ENCODE peak calls at places on chromosomes 4 and X, in five cellular contexts. One of them, this sample, is unnamed.

GRCh38 chr4:5374577-5374976 is 323.3 kb downstream of the STK32B start:
- DNase-seq in NCI-H82: no peak
- DNase-seq in Ammon's horn: no peak
- DNase-seq in aorta: no peak
- DNase-seq in cardiac muscle cell: no peak
- DNase-seq in this sample: no peak

GRCh38 chrX:96576358-96576757 is 108.3 kb upstream of the DIAPH2 start:
- DNase-seq in Ammon's horn: no peak
- DNase-seq in NCI-H82: no peak
- DNase-seq in aorta: no peak
- DNase-seq in cardiac muscle cell: no peak
- DNase-seq in this sample: no peak

GRCh38 chr4:105139646-105140045 is 7.0 kb upstream of the TET2 start:
- DNase-seq in cardiac muscle cell: no peak
- DNase-seq in NCI-H82: no peak
- DNase-seq in aorta: no peak
- DNase-seq in Ammon's horn: no peak
- DNase-seq in this sample: no peak

GRCh38 chr4:788636-789297 is 37.2 kb downstream of the CPLX1 start:
- DNase-seq in NCI-H82: no peak
- DNase-seq in cardiac muscle cell: no peak
- DNase-seq in Ammon's horn: no peak
- DNase-seq in aorta: peak
- DNase-seq in this sample: no peak

GRCh38 chrX:86263526-86263925 is 115.3 kb downstream of the DACH2 start:
- DNase-seq in NCI-H82: no peak
- DNase-seq in aorta: no peak
- DNase-seq in cardiac muscle cell: no peak
- DNase-seq in Ammon's horn: no peak
- DNase-seq in this sample: no peak

GRCh38 chr4:137677851-137678250 is 145.6 kb upstream of the PCDH18 start:
- DNase-seq in cardiac muscle cell: no peak
- DNase-seq in Ammon's horn: no peak
- DNase-seq in aorta: no peak
- DNase-seq in NCI-H82: no peak
- DNase-seq in this sample: no peak

GRCh38 chrX:136731207-136731782 is 49.4 kb downstream of the ARHGEF6 start:
- DNase-seq in Ammon's horn: no peak
- DNase-seq in cardiac muscle cell: no peak
- DNase-seq in NCI-H82: no peak
- DNase-seq in aorta: no peak
- DNase-seq in this sample: no peak

GRCh38 chr4:168437192-168437938 is 42.9 kb downstream of the DDX60L start:
- DNase-seq in NCI-H82: no peak
- DNase-seq in Ammon's horn: no peak
- DNase-seq in aorta: no peak
- DNase-seq in cardiac muscle cell: no peak
- DNase-seq in this sample: no peak

GRCh38 chr4:1505511-1506451 is 99.5 kb upstream of the NKX1-1 start:
- DNase-seq in aorta: no peak
- DNase-seq in cardiac muscle cell: no peak
- DNase-seq in Ammon's horn: no peak
- DNase-seq in NCI-H82: no peak
- DNase-seq in this sample: no peak

GRCh38 chr4:8427761-8428287 is 12.7 kb downstream of the ACOX3 start:
- DNase-seq in cardiac muscle cell: peak
- DNase-seq in NCI-H82: peak
- DNase-seq in Ammon's horn: peak
- DNase-seq in aorta: peak
- DNase-seq in this sample: no peak

GRCh38 chr4:36332023-36332781 is 50.8 kb downstream of the DTHD1 start:
- DNase-seq in Ammon's horn: peak
- DNase-seq in aorta: no peak
- DNase-seq in cardiac muscle cell: no peak
- DNase-seq in NCI-H82: no peak
- DNase-seq in this sample: peak

GRCh38 chr4:139794158-139794954 is 128.7 kb downstream of the MGST2 start:
- DNase-seq in aorta: no peak
- DNase-seq in Ammon's horn: no peak
- DNase-seq in NCI-H82: no peak
- DNase-seq in cardiac muscle cell: no peak
- DNase-seq in this sample: no peak

GRCh38 chrX:118286066-118286758 is 59.7 kb upstream of the WDR44 start:
- DNase-seq in Ammon's horn: no peak
- DNase-seq in cardiac muscle cell: no peak
- DNase-seq in aorta: no peak
- DNase-seq in NCI-H82: no peak
- DNase-seq in this sample: no peak

GRCh38 chrX:119359618-119360382 is 39.3 kb upstream of the SLC25A43 start:
- DNase-seq in cardiac muscle cell: no peak
- DNase-seq in NCI-H82: no peak
- DNase-seq in Ammon's horn: no peak
- DNase-seq in aorta: no peak
- DNase-seq in this sample: no peak

GRCh38 chr4:12723849-12724447 is 760.2 kb downstream of the RAB28 start:
- DNase-seq in NCI-H82: no peak
- DNase-seq in cardiac muscle cell: peak
- DNase-seq in Ammon's horn: no peak
- DNase-seq in aorta: no peak
- DNase-seq in this sample: no peak

GRCh38 chr4:118918388-118918787 is 29.7 kb downstream of the SYNPO2 start:
- DNase-seq in cardiac muscle cell: no peak
- DNase-seq in NCI-H82: no peak
- DNase-seq in Ammon's horn: no peak
- DNase-seq in aorta: no peak
- DNase-seq in this sample: peak

GRCh38 chrX:19566359-19567141 is 51.2 kb upstream of the MAP3K15 start:
- DNase-seq in aorta: no peak
- DNase-seq in NCI-H82: no peak
- DNase-seq in Ammon's horn: no peak
- DNase-seq in cardiac muscle cell: no peak
- DNase-seq in this sample: no peak

GRCh38 chr4:15238720-15239119 is 189.1 kb upstream of the C1QTNF7 start:
- DNase-seq in cardiac muscle cell: peak
- DNase-seq in NCI-H82: peak
- DNase-seq in Ammon's horn: peak
- DNase-seq in aorta: no peak
- DNase-seq in this sample: no peak

GRCh38 chr4:88610771-88611170 is 18.5 kb downstream of the HERC3 start:
- DNase-seq in aorta: peak
- DNase-seq in cardiac muscle cell: no peak
- DNase-seq in NCI-H82: no peak
- DNase-seq in Ammon's horn: peak
- DNase-seq in this sample: peak